ENCODE peak calls at places on chromosomes 2 and 18, in four cellular contexts. Y is brain microvascular endothelial cell, E is breast epithelium, S is OCI-LY7. F is an unnamed sample.

GRCh38 chr2:158999458-158999857 is 31.0 kb downstream of the TANC1 start:
- DNase-seq in E (no peak), S (no peak), Y (peak; percentile 54), F (no peak)

GRCh38 chr2:54557601-54558187 is 101.6 kb downstream of the SPTBN1 start:
- DNase-seq in E (peak; percentile 57), S (peak; percentile 81), Y (no peak), F (peak; percentile 60)

GRCh38 chr2:159615187-159615935 is 987 bp downstream of the BAZ2B start:
- DNase-seq in E (peak; percentile 89), Y (peak; percentile 90), S (peak; percentile 19), F (peak; percentile 94)

GRCh38 chr2:181656450-181657261 is at the start of gene CERKL:
- DNase-seq in E (no peak), S (no peak), Y (no peak), F (peak; percentile 27)

GRCh38 chr2:130841741-130842365 is 5.1 kb downstream of the ARHGEF4 start:
- DNase-seq in S (no peak), Y (no peak), E (no peak), F (no peak)

GRCh38 chr2:209663666-209664065 is 108.0 kb upstream of the UNC80 start:
- DNase-seq in E (no peak), S (no peak), Y (peak; percentile 1), F (no peak)

GRCh38 chr2:152864601-152865000 is 146.2 kb downstream of the ARL6IP6 start:
- DNase-seq in E (no peak), Y (no peak), S (no peak), F (no peak)

GRCh38 chr2:54258171-54258570 is 2.1 kb upstream of the TSPYL6 start:
- DNase-seq in Y (peak; percentile 65), E (no peak), S (no peak), F (no peak)

GRCh38 chr2:170814551-170815245 is 2.0 kb upstream of the GAD1 start:
- DNase-seq in S (no peak), Y (no peak), E (no peak), F (no peak)

GRCh38 chr2:52473526-52473925 is 1294.1 kb upstream of the CHAC2 start:
- DNase-seq in S (no peak), E (no peak), Y (no peak), F (no peak)

DNA sequence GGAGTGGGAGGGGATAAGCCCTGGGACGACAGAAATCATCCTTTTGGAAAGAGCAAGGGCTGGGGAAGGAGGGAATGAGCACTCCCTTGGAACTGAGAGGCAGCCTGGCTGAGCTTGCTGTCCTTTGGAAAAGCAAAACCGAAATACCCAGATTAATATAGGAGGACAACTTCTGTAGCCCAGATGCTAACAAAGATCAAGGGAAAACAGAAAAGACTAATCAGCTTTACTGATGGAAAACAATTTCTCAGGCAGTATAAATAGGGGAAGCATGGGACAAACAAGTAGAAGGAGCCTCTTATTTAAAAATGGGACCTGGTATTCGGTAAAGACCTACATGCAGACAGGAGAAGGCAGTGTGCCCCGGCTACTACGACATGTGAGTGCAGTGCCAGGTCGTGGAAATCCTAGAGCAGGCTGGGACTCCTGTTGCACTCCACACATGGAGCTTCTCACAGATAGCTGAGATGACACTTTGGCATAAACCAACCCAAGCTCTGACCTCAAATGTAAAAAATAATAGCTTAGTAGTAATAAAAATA is 775 bp upstream of the DSEL start:
- DNase-seq in S (no peak), E (no peak), Y (no peak), F (no peak)
- H3K27ac ChIP-seq in S (no peak overlapping the region), E (peak overlapping the region; percentile 89), Y (peak overlapping the region; percentile 70), F (peak overlapping the region; percentile 70)

GRCh38 chr18:22194151-22194598 is 24.8 kb downstream of the GATA6 start:
- DNase-seq in E (no peak), S (no peak), Y (no peak), F (no peak)
- H3K36me3 ChIP-seq in E (no peaks in the 10 kb centered on the region), S (no peaks in the 10 kb centered on the region), Y (peaks cover 49% of the 10 kb centered on the region), F (no peaks in the 10 kb centered on the region)

GRCh38 chr2:98880266-98881152 is 55.5 kb downstream of the CRACDL start:
- DNase-seq in E (no peak), Y (no peak), S (peak; percentile 14), F (no peak)
- TF ChIP-seq CTCF in E (no peak), Y (no peak), S (peak; percentile 38), F (no peak)

GRCh38 chr2:135874966-135875365 is 1.3 kb downstream of the MCM6 start:
- DNase-seq in Y (no peak), S (no peak), E (no peak), F (no peak)
- H3K27ac ChIP-seq in Y (no peak overlapping the region), S (no peak overlapping the region), E (no peak overlapping the region), F (no peak overlapping the region)

DNA sequence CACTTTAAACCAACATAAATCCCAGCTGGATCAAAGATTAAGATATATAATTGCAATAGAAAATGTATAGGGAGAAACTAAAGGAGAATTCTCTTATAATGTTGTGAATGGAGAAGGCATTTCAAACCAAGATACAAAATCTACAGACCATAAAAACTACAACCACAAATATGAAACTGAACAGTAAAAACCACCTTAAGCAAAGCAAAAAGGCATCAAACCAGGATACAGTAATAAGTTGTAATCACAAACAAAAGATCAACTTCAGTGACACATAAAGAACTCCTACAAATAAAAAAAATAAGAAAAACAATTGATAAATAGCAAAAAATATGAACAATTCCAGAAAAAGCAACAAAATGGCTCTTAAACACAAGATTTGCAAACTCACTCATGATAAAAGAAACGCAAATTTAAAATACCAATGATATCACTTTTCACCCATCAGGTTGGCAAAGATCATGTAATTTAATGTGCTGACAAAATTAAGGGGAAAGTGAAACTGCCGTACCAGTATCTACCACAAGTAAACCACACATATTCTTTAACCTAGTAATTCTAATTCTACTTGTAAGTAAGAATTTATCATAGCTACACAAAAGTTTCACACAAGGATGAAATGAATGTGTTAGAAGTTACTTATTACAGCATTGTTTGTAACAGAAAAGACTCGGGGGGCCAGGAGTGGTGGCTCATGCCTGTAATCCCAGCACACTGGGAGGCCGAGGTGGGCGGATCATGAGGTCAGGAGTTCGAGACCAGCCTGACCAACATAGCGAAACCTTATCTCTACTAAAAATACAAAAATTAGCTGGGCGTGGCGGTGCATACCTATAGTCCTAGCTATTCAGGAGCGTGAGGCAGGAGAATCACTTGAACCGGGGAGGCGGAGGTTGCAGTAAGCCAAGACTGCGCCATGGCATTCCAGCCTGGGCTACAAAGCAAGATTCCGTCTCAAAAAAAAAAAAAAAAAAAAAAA is 101.9 kb downstream of the USP34 start:
- DNase-seq in E (no peak), Y (no peak), S (no peak), F (no peak)
- H3K36me3 ChIP-seq in E (no peaks in the 10 kb centered on the region), Y (peaks cover 15% of the 10 kb centered on the region), S (peaks cover 95% of the 10 kb centered on the region), F (no peaks in the 10 kb centered on the region)

GRCh38 chr2:123451517-123451916 is 573.6 kb upstream of the CNTNAP5 start:
- DNase-seq in E (no peak), S (no peak), Y (no peak), F (no peak)
- TF ChIP-seq CTCF in E (no peak), S (no peak), Y (no peak), F (no peak)

GRCh38 chr18:26459884-26460283 is 88.5 kb downstream of the KCTD1 start:
- DNase-seq in S (no peak), E (no peak), Y (no peak), F (no peak)
- H3K27ac ChIP-seq in S (peak overlapping the region; percentile 92), E (no peak overlapping the region), Y (no peak overlapping the region), F (no peak overlapping the region)

DNA sequence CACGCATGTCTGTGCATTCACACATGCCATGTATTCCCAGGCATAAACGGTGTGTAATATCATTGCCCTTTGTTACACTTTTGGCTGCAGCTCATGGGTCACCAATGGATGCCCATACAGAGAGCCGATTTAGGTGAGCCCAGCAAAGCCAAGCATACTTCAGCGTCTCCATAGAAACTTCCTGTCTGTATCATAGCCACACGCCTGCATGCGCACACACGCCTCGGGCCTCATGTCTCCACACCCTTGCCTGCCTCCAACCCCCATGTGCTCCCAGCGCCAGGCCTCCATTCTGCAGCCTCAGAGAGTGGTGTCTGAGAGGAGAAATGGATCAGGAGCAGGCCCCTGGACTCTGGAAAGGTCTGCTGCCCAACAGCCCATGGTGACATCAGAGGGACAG is 33.5 kb upstream of the SELENOI start:
- DNase-seq in S (no peak), Y (no peak), E (no peak), F (no peak)
- H3K36me3 ChIP-seq in S (no peaks in the 10 kb centered on the region), Y (no peaks in the 10 kb centered on the region), E (no peaks in the 10 kb centered on the region), F (no peaks in the 10 kb centered on the region)